ENCODE peak calls at places on chromosomes 6 and 20, in seven cellular contexts. One of them, this sample, is unnamed.

GRCh38 chr6:16184129-16184528 is 54.3 kb upstream of the GMPR start:
- DNase-seq in mesenteric fat pad: no peak
- DNase-seq in fibroblast of the conjunctiva: no peak
- DNase-seq in COLO829: peak
- DNase-seq in RPMI7951: peak
- DNase-seq in NCI-H1417: peak
- DNase-seq in cerebellar nuclear complex: no peak
- DNase-seq in this sample: peak

GRCh38 chr6:138334963-138335362 is 42.7 kb upstream of the SMIM28 start:
- DNase-seq in NCI-H1417: no peak
- DNase-seq in cerebellar nuclear complex: no peak
- DNase-seq in fibroblast of the conjunctiva: no peak
- DNase-seq in RPMI7951: no peak
- DNase-seq in COLO829: no peak
- DNase-seq in mesenteric fat pad: no peak
- DNase-seq in this sample: no peak

GRCh38 chr20:48760403-48760889 is 67.4 kb downstream of the PREX1 start:
- DNase-seq in fibroblast of the conjunctiva: no peak
- DNase-seq in COLO829: no peak
- DNase-seq in mesenteric fat pad: no peak
- DNase-seq in cerebellar nuclear complex: no peak
- DNase-seq in NCI-H1417: no peak
- DNase-seq in RPMI7951: peak
- DNase-seq in this sample: no peak

GRCh38 chr6:38080889-38081288 is 261.4 kb downstream of the ZFAND3 start:
- DNase-seq in NCI-H1417: no peak
- DNase-seq in COLO829: no peak
- DNase-seq in fibroblast of the conjunctiva: no peak
- DNase-seq in RPMI7951: no peak
- DNase-seq in mesenteric fat pad: no peak
- DNase-seq in cerebellar nuclear complex: no peak
- DNase-seq in this sample: no peak

GRCh38 chr6:137094411-137095008 is 49.7 kb upstream of the IL20RA start:
- DNase-seq in mesenteric fat pad: no peak
- DNase-seq in NCI-H1417: peak
- DNase-seq in RPMI7951: peak
- DNase-seq in fibroblast of the conjunctiva: peak
- DNase-seq in cerebellar nuclear complex: no peak
- DNase-seq in COLO829: peak
- DNase-seq in this sample: peak

GRCh38 chr6:147311218-147311617 is 107.0 kb downstream of the STXBP5 start:
- DNase-seq in COLO829: no peak
- DNase-seq in NCI-H1417: no peak
- DNase-seq in fibroblast of the conjunctiva: no peak
- DNase-seq in mesenteric fat pad: no peak
- DNase-seq in cerebellar nuclear complex: no peak
- DNase-seq in RPMI7951: no peak
- DNase-seq in this sample: no peak

GRCh38 chr20:52078289-52078688 is 113.3 kb downstream of the ZFP64 start:
- DNase-seq in mesenteric fat pad: no peak
- DNase-seq in COLO829: no peak
- DNase-seq in cerebellar nuclear complex: no peak
- DNase-seq in RPMI7951: no peak
- DNase-seq in NCI-H1417: no peak
- DNase-seq in fibroblast of the conjunctiva: no peak
- DNase-seq in this sample: no peak

GRCh38 chr6:147001621-147002020 is 202.6 kb upstream of the STXBP5 start:
- DNase-seq in NCI-H1417: no peak
- DNase-seq in RPMI7951: no peak
- DNase-seq in fibroblast of the conjunctiva: no peak
- DNase-seq in mesenteric fat pad: no peak
- DNase-seq in cerebellar nuclear complex: no peak
- DNase-seq in COLO829: no peak
- DNase-seq in this sample: no peak

GRCh38 chr20:49724637-49725606 is 11.2 kb upstream of the B4GALT5 start:
- DNase-seq in fibroblast of the conjunctiva: no peak
- DNase-seq in NCI-H1417: no peak
- DNase-seq in COLO829: peak
- DNase-seq in RPMI7951: peak
- DNase-seq in cerebellar nuclear complex: no peak
- DNase-seq in mesenteric fat pad: peak
- DNase-seq in this sample: no peak

GRCh38 chr20:22106308-22106938 is 401.0 kb downstream of the PAX1 start:
- DNase-seq in mesenteric fat pad: no peak
- DNase-seq in fibroblast of the conjunctiva: peak
- DNase-seq in NCI-H1417: peak
- DNase-seq in cerebellar nuclear complex: no peak
- DNase-seq in RPMI7951: no peak
- DNase-seq in COLO829: no peak
- DNase-seq in this sample: peak

GRCh38 chr6:24720131-24720603 is 1.2 kb upstream of the C6orf62 start:
- DNase-seq in RPMI7951: peak
- DNase-seq in COLO829: no peak
- DNase-seq in mesenteric fat pad: peak
- DNase-seq in cerebellar nuclear complex: no peak
- DNase-seq in fibroblast of the conjunctiva: no peak
- DNase-seq in NCI-H1417: peak
- DNase-seq in this sample: peak

GRCh38 chr6:154537486-154537885 is 27.0 kb upstream of the CNKSR3 start:
- DNase-seq in RPMI7951: no peak
- DNase-seq in NCI-H1417: peak
- DNase-seq in mesenteric fat pad: no peak
- DNase-seq in fibroblast of the conjunctiva: no peak
- DNase-seq in COLO829: no peak
- DNase-seq in cerebellar nuclear complex: no peak
- DNase-seq in this sample: no peak

GRCh38 chr6:69961251-69961650 is 94.9 kb downstream of the COL19A1 start:
- DNase-seq in mesenteric fat pad: no peak
- DNase-seq in fibroblast of the conjunctiva: no peak
- DNase-seq in cerebellar nuclear complex: no peak
- DNase-seq in COLO829: no peak
- DNase-seq in RPMI7951: no peak
- DNase-seq in NCI-H1417: no peak
- DNase-seq in this sample: no peak

GRCh38 chr20:3183896-3184295 is 10.5 kb upstream of the LZTS3 start:
- DNase-seq in fibroblast of the conjunctiva: no peak
- DNase-seq in mesenteric fat pad: no peak
- DNase-seq in cerebellar nuclear complex: no peak
- DNase-seq in NCI-H1417: no peak
- DNase-seq in RPMI7951: no peak
- DNase-seq in COLO829: no peak
- DNase-seq in this sample: no peak

GRCh38 chr20:20412750-20413149 is 44.8 kb downstream of the INSM1 start:
- DNase-seq in COLO829: no peak
- DNase-seq in mesenteric fat pad: no peak
- DNase-seq in NCI-H1417: peak
- DNase-seq in RPMI7951: no peak
- DNase-seq in fibroblast of the conjunctiva: no peak
- DNase-seq in cerebellar nuclear complex: no peak
- DNase-seq in this sample: no peak

GRCh38 chr20:32585011-32585518 is at the start of gene NOL4L:
- DNase-seq in NCI-H1417: peak
- DNase-seq in fibroblast of the conjunctiva: no peak
- DNase-seq in mesenteric fat pad: no peak
- DNase-seq in cerebellar nuclear complex: no peak
- DNase-seq in RPMI7951: peak
- DNase-seq in COLO829: no peak
- DNase-seq in this sample: peak

GRCh38 chr6:41584668-41585205 is 38.6 kb downstream of the FOXP4 start:
- DNase-seq in cerebellar nuclear complex: no peak
- DNase-seq in mesenteric fat pad: no peak
- DNase-seq in RPMI7951: no peak
- DNase-seq in fibroblast of the conjunctiva: no peak
- DNase-seq in COLO829: no peak
- DNase-seq in NCI-H1417: peak
- DNase-seq in this sample: no peak

GRCh38 chr20:3739926-3740599 is 7.6 kb downstream of the HSPA12B start:
- DNase-seq in cerebellar nuclear complex: no peak
- DNase-seq in COLO829: no peak
- DNase-seq in fibroblast of the conjunctiva: no peak
- DNase-seq in RPMI7951: no peak
- DNase-seq in mesenteric fat pad: no peak
- DNase-seq in NCI-H1417: no peak
- DNase-seq in this sample: no peak

GRCh38 chr20:35305682-35306556 is 13.7 kb upstream of the FAM83C start:
- DNase-seq in mesenteric fat pad: no peak
- DNase-seq in RPMI7951: peak
- DNase-seq in fibroblast of the conjunctiva: peak
- DNase-seq in cerebellar nuclear complex: no peak
- DNase-seq in NCI-H1417: no peak
- DNase-seq in COLO829: peak
- DNase-seq in this sample: no peak

GRCh38 chr6:45073771-45074170 is 254.4 kb upstream of the RUNX2 start:
- DNase-seq in RPMI7951: no peak
- DNase-seq in COLO829: no peak
- DNase-seq in cerebellar nuclear complex: no peak
- DNase-seq in NCI-H1417: no peak
- DNase-seq in fibroblast of the conjunctiva: no peak
- DNase-seq in mesenteric fat pad: no peak
- DNase-seq in this sample: no peak

GRCh38 chr6:16982827-16983226 is 119.0 kb upstream of the STMND1 start:
- DNase-seq in fibroblast of the conjunctiva: peak
- DNase-seq in mesenteric fat pad: no peak
- DNase-seq in COLO829: no peak
- DNase-seq in cerebellar nuclear complex: no peak
- DNase-seq in RPMI7951: peak
- DNase-seq in NCI-H1417: no peak
- DNase-seq in this sample: no peak

GRCh38 chr6:37006793-37007339 is 1.4 kb downstream of the FGD2 start:
- DNase-seq in COLO829: no peak
- DNase-seq in cerebellar nuclear complex: no peak
- DNase-seq in NCI-H1417: no peak
- DNase-seq in mesenteric fat pad: no peak
- DNase-seq in RPMI7951: peak
- DNase-seq in fibroblast of the conjunctiva: no peak
- DNase-seq in this sample: no peak

GRCh38 chr6:1263039-1263849 is 48.7 kb upstream of the FOXQ1 start:
- DNase-seq in COLO829: peak
- DNase-seq in mesenteric fat pad: no peak
- DNase-seq in cerebellar nuclear complex: no peak
- DNase-seq in RPMI7951: peak
- DNase-seq in NCI-H1417: no peak
- DNase-seq in fibroblast of the conjunctiva: no peak
- DNase-seq in this sample: no peak

GRCh38 chr20:54195483-54196472 is 12.1 kb upstream of the PFDN4 start:
- DNase-seq in RPMI7951: no peak
- DNase-seq in COLO829: no peak
- DNase-seq in fibroblast of the conjunctiva: no peak
- DNase-seq in NCI-H1417: no peak
- DNase-seq in mesenteric fat pad: no peak
- DNase-seq in cerebellar nuclear complex: no peak
- DNase-seq in this sample: no peak

GRCh38 chr20:10986586-10986985 is 312.8 kb upstream of the JAG1 start:
- DNase-seq in COLO829: no peak
- DNase-seq in fibroblast of the conjunctiva: peak
- DNase-seq in cerebellar nuclear complex: no peak
- DNase-seq in mesenteric fat pad: no peak
- DNase-seq in NCI-H1417: no peak
- DNase-seq in RPMI7951: peak
- DNase-seq in this sample: no peak

GRCh38 chr20:50041238-50041915 is 58.6 kb downstream of the SNAI1 start:
- DNase-seq in fibroblast of the conjunctiva: no peak
- DNase-seq in mesenteric fat pad: no peak
- DNase-seq in cerebellar nuclear complex: no peak
- DNase-seq in COLO829: no peak
- DNase-seq in RPMI7951: no peak
- DNase-seq in NCI-H1417: no peak
- DNase-seq in this sample: no peak

GRCh38 chr20:53547664-53548239 is 45.9 kb downstream of the ZNF217 start:
- DNase-seq in cerebellar nuclear complex: no peak
- DNase-seq in RPMI7951: peak
- DNase-seq in COLO829: peak
- DNase-seq in mesenteric fat pad: no peak
- DNase-seq in fibroblast of the conjunctiva: peak
- DNase-seq in NCI-H1417: peak
- DNase-seq in this sample: peak

GRCh38 chr6:138107078-138107751 is at the start of gene PERP:
- DNase-seq in mesenteric fat pad: peak
- DNase-seq in fibroblast of the conjunctiva: peak
- DNase-seq in COLO829: peak
- DNase-seq in cerebellar nuclear complex: no peak
- DNase-seq in NCI-H1417: peak
- DNase-seq in RPMI7951: peak
- DNase-seq in this sample: peak

GRCh38 chr20:41276317-41276751 is 41.2 kb downstream of the ZHX3 start:
- DNase-seq in mesenteric fat pad: no peak
- DNase-seq in COLO829: no peak
- DNase-seq in cerebellar nuclear complex: no peak
- DNase-seq in NCI-H1417: no peak
- DNase-seq in RPMI7951: no peak
- DNase-seq in fibroblast of the conjunctiva: no peak
- DNase-seq in this sample: no peak

This sample was measured in COR-L47.